ENCODE peak calls at places on chromosomes 7 and 10, in five cellular contexts. One of them, this sample, is unnamed.

GRCh38 chr10:80568306-80568705 is 30.6 kb downstream of the SH2D4B start:
- DNase-seq in NCI-H1694 treated with DMSO at 0.1 percent for 48 hours: no peak
- DNase-seq in activated T-cell treated with anti-CD3 and anti-CD28 coated beads, Interleukin-2, amount 50 U/mL, for 48 hours: no peak
- DNase-seq in HepG2: no peak
- DNase-seq in fibroblast of lung: no peak
- DNase-seq in this sample: no peak

GRCh38 chr10:43866712-43867111 is 218.0 kb upstream of the ZNF32 start:
- DNase-seq in HepG2: no peak
- DNase-seq in activated T-cell treated with anti-CD3 and anti-CD28 coated beads, Interleukin-2, amount 50 U/mL, for 48 hours: no peak
- DNase-seq in NCI-H1694 treated with DMSO at 0.1 percent for 48 hours: no peak
- DNase-seq in fibroblast of lung: no peak
- DNase-seq in this sample: no peak

GRCh38 chr10:113550365-113550764 is 2.5 kb upstream of the HABP2 start:
- DNase-seq in NCI-H1694 treated with DMSO at 0.1 percent for 48 hours: no peak
- DNase-seq in fibroblast of lung: peak
- DNase-seq in HepG2: no peak
- DNase-seq in activated T-cell treated with anti-CD3 and anti-CD28 coated beads, Interleukin-2, amount 50 U/mL, for 48 hours: no peak
- DNase-seq in this sample: no peak

GRCh38 chr7:93148135-93148534 is at the start of gene SAMD9L:
- DNase-seq in HepG2: no peak
- DNase-seq in NCI-H1694 treated with DMSO at 0.1 percent for 48 hours: no peak
- DNase-seq in fibroblast of lung: peak
- DNase-seq in activated T-cell treated with anti-CD3 and anti-CD28 coated beads, Interleukin-2, amount 50 U/mL, for 48 hours: no peak
- DNase-seq in this sample: no peak

GRCh38 chr7:22565315-22565811 is 65.4 kb upstream of the STEAP1B start:
- DNase-seq in fibroblast of lung: peak
- DNase-seq in activated T-cell treated with anti-CD3 and anti-CD28 coated beads, Interleukin-2, amount 50 U/mL, for 48 hours: no peak
- DNase-seq in HepG2: no peak
- DNase-seq in NCI-H1694 treated with DMSO at 0.1 percent for 48 hours: no peak
- DNase-seq in this sample: no peak

GRCh38 chr10:93352638-93353383 is 129.3 kb downstream of the MYOF start:
- DNase-seq in HepG2: peak
- DNase-seq in fibroblast of lung: peak
- DNase-seq in activated T-cell treated with anti-CD3 and anti-CD28 coated beads, Interleukin-2, amount 50 U/mL, for 48 hours: no peak
- DNase-seq in NCI-H1694 treated with DMSO at 0.1 percent for 48 hours: peak
- DNase-seq in this sample: no peak

GRCh38 chr7:23356168-23356567 is 57.0 kb downstream of the MALSU1 start:
- DNase-seq in fibroblast of lung: no peak
- DNase-seq in activated T-cell treated with anti-CD3 and anti-CD28 coated beads, Interleukin-2, amount 50 U/mL, for 48 hours: no peak
- DNase-seq in HepG2: no peak
- DNase-seq in NCI-H1694 treated with DMSO at 0.1 percent for 48 hours: no peak
- DNase-seq in this sample: no peak

GRCh38 chr7:127585044-127585953 is at the start of gene GCC1:
- DNase-seq in NCI-H1694 treated with DMSO at 0.1 percent for 48 hours: peak
- DNase-seq in fibroblast of lung: peak
- DNase-seq in HepG2: peak
- DNase-seq in activated T-cell treated with anti-CD3 and anti-CD28 coated beads, Interleukin-2, amount 50 U/mL, for 48 hours: peak
- DNase-seq in this sample: peak

GRCh38 chr10:68897336-68897741 is 3.8 kb upstream of the DDX50 start:
- DNase-seq in fibroblast of lung: peak
- DNase-seq in HepG2: peak
- DNase-seq in activated T-cell treated with anti-CD3 and anti-CD28 coated beads, Interleukin-2, amount 50 U/mL, for 48 hours: peak
- DNase-seq in NCI-H1694 treated with DMSO at 0.1 percent for 48 hours: peak
- DNase-seq in this sample: peak

GRCh38 chr10:51743146-51743545 is 43.8 kb upstream of the CSTF2T start:
- DNase-seq in activated T-cell treated with anti-CD3 and anti-CD28 coated beads, Interleukin-2, amount 50 U/mL, for 48 hours: no peak
- DNase-seq in NCI-H1694 treated with DMSO at 0.1 percent for 48 hours: no peak
- DNase-seq in fibroblast of lung: no peak
- DNase-seq in HepG2: no peak
- DNase-seq in this sample: no peak

This sample was measured in hypothalamus.